ENCODE peak calls at places on chromosomes 3 and 15, in seven cellular contexts. One of them, this sample, is unnamed.
A peak's percentile ranks its signal among the peaks of the same experiment; 100 is the strongest.

GRCh38 chr3:122012821-122013220 is 9.2 kb downstream of the ILDR1 start:
- DNase-seq in uterus: no peak
- DNase-seq in IMR-90: no peak
- DNase-seq in right lobe of liver: no peak
- DNase-seq in heart left ventricle: no peak
- DNase-seq in stomach: no peak
- DNase-seq in K562: no peak
- DNase-seq in this sample: no peak

GRCh38 chr15:71142780-71143179 is 27.5 kb downstream of the THSD4 start:
- DNase-seq in K562: no peak
- DNase-seq in right lobe of liver: no peak
- DNase-seq in IMR-90: no peak
- DNase-seq in uterus: no peak
- DNase-seq in heart left ventricle: no peak
- DNase-seq in stomach: no peak
- DNase-seq in this sample: no peak

GRCh38 chr3:163953526-163953925 is 1124.8 kb downstream of the SI start:
- DNase-seq in uterus: no peak
- DNase-seq in heart left ventricle: no peak
- DNase-seq in stomach: no peak
- DNase-seq in K562: no peak
- DNase-seq in right lobe of liver: no peak
- DNase-seq in IMR-90: no peak
- DNase-seq in this sample: no peak

GRCh38 chr15:91099616-91100560 is at the start of gene SV2B:
- DNase-seq in uterus: no peak
- DNase-seq in K562: no peak
- DNase-seq in right lobe of liver: no peak
- DNase-seq in heart left ventricle: peak; percentile 40
- DNase-seq in stomach: peak; percentile 31
- DNase-seq in IMR-90: peak; percentile 42
- DNase-seq in this sample: no peak

GRCh38 chr15:31060429-31061140 is 40.9 kb downstream of the TRPM1 start:
- DNase-seq in IMR-90: no peak
- DNase-seq in stomach: peak; percentile 49
- DNase-seq in uterus: no peak
- DNase-seq in heart left ventricle: no peak
- DNase-seq in right lobe of liver: no peak
- DNase-seq in K562: no peak
- DNase-seq in this sample: no peak

GRCh38 chr3:15858547-15859506 is 61.0 kb upstream of the ANKRD28 start:
- DNase-seq in K562: peak; percentile 66
- DNase-seq in IMR-90: no peak
- DNase-seq in uterus: peak; percentile 28
- DNase-seq in stomach: peak; percentile 85
- DNase-seq in heart left ventricle: peak; percentile 35
- DNase-seq in right lobe of liver: peak; percentile 94
- DNase-seq in this sample: peak; percentile 2

GRCh38 chr3:141146979-141147470 is 84.6 kb upstream of the PXYLP1 start:
- DNase-seq in stomach: no peak
- DNase-seq in K562: no peak
- DNase-seq in heart left ventricle: no peak
- DNase-seq in IMR-90: no peak
- DNase-seq in uterus: no peak
- DNase-seq in right lobe of liver: no peak
- DNase-seq in this sample: no peak

GRCh38 chr3:33105341-33105943 is 8.4 kb upstream of the CRTAP start:
- DNase-seq in IMR-90: no peak
- DNase-seq in K562: no peak
- DNase-seq in right lobe of liver: no peak
- DNase-seq in heart left ventricle: no peak
- DNase-seq in uterus: no peak
- DNase-seq in stomach: no peak
- DNase-seq in this sample: no peak

GRCh38 chr15:26449296-26449695 is 323.6 kb downstream of the GABRB3 start:
- DNase-seq in right lobe of liver: no peak
- DNase-seq in IMR-90: no peak
- DNase-seq in uterus: no peak
- DNase-seq in K562: no peak
- DNase-seq in stomach: no peak
- DNase-seq in heart left ventricle: no peak
- DNase-seq in this sample: no peak

GRCh38 chr3:171673951-171674350 is 136.3 kb downstream of the PLD1 start:
- DNase-seq in IMR-90: no peak
- DNase-seq in stomach: no peak
- DNase-seq in right lobe of liver: no peak
- DNase-seq in heart left ventricle: no peak
- DNase-seq in K562: no peak
- DNase-seq in uterus: no peak
- DNase-seq in this sample: no peak

GRCh38 chr3:126811530-126811929 is 107.5 kb downstream of the CHCHD6 start:
- DNase-seq in IMR-90: peak; percentile 51
- DNase-seq in right lobe of liver: no peak
- DNase-seq in uterus: no peak
- DNase-seq in K562: no peak
- DNase-seq in heart left ventricle: no peak
- DNase-seq in stomach: no peak
- DNase-seq in this sample: no peak

GRCh38 chr3:184399410-184399809 is 19.6 kb downstream of the CHRD start:
- DNase-seq in K562: no peak
- DNase-seq in IMR-90: peak; percentile 96
- DNase-seq in stomach: no peak
- DNase-seq in heart left ventricle: no peak
- DNase-seq in right lobe of liver: no peak
- DNase-seq in uterus: peak; percentile 61
- DNase-seq in this sample: no peak

GRCh38 chr15:21270474-21270873 is 169.8 kb downstream of the POTEB3 start:
- DNase-seq in right lobe of liver: no peak
- DNase-seq in uterus: no peak
- DNase-seq in heart left ventricle: no peak
- DNase-seq in stomach: no peak
- DNase-seq in IMR-90: no peak
- DNase-seq in K562: no peak
- DNase-seq in this sample: no peak

GRCh38 chr3:57983734-57984518 is 24.3 kb upstream of the FLNB start:
- DNase-seq in heart left ventricle: peak; percentile 77
- DNase-seq in IMR-90: peak; percentile 95
- DNase-seq in uterus: peak; percentile 71
- DNase-seq in right lobe of liver: peak; percentile 59
- DNase-seq in K562: peak; percentile 31
- DNase-seq in stomach: peak; percentile 58
- DNase-seq in this sample: no peak

GRCh38 chr15:78987891-78988360 is 43.1 kb upstream of the CTSH start:
- DNase-seq in uterus: no peak
- DNase-seq in K562: no peak
- DNase-seq in heart left ventricle: no peak
- DNase-seq in stomach: no peak
- DNase-seq in IMR-90: no peak
- DNase-seq in right lobe of liver: no peak
- DNase-seq in this sample: no peak

GRCh38 chr3:16849240-16849639 is 35.5 kb upstream of the PLCL2 start:
- DNase-seq in K562: no peak
- DNase-seq in right lobe of liver: peak; percentile 57
- DNase-seq in IMR-90: peak; percentile 2
- DNase-seq in uterus: peak; percentile 34
- DNase-seq in heart left ventricle: peak; percentile 60
- DNase-seq in stomach: peak; percentile 65
- DNase-seq in this sample: peak; percentile 6

GRCh38 chr3:47444103-47444502 is 31.6 kb downstream of the SCAP start:
- DNase-seq in uterus: no peak
- DNase-seq in heart left ventricle: no peak
- DNase-seq in right lobe of liver: peak; percentile 18
- DNase-seq in stomach: no peak
- DNase-seq in K562: peak; percentile 4
- DNase-seq in IMR-90: peak; percentile 14
- DNase-seq in this sample: no peak

GRCh38 chr3:16600771-16601538 is 4.3 kb downstream of the DAZL start:
- DNase-seq in right lobe of liver: peak; percentile 79
- DNase-seq in IMR-90: peak; percentile 81
- DNase-seq in K562: peak; percentile 62
- DNase-seq in heart left ventricle: peak; percentile 78
- DNase-seq in uterus: peak; percentile 72
- DNase-seq in stomach: peak; percentile 89
- DNase-seq in this sample: no peak

GRCh38 chr3:113825090-113825489 is 13.5 kb upstream of the GRAMD1C start:
- DNase-seq in uterus: no peak
- DNase-seq in stomach: no peak
- DNase-seq in K562: peak; percentile 10
- DNase-seq in IMR-90: peak; percentile 9
- DNase-seq in right lobe of liver: no peak
- DNase-seq in heart left ventricle: no peak
- DNase-seq in this sample: no peak

GRCh38 chr15:66481107-66481856 is 16.3 kb downstream of the SNAPC5 start:
- DNase-seq in heart left ventricle: no peak
- DNase-seq in stomach: no peak
- DNase-seq in uterus: no peak
- DNase-seq in IMR-90: peak; percentile 38
- DNase-seq in right lobe of liver: no peak
- DNase-seq in K562: peak; percentile 82
- DNase-seq in this sample: no peak

GRCh38 chr3:129428020-129428381 is 435 bp downstream of the EFCAB12 start:
- DNase-seq in stomach: no peak
- DNase-seq in K562: no peak
- DNase-seq in right lobe of liver: no peak
- DNase-seq in IMR-90: no peak
- DNase-seq in heart left ventricle: no peak
- DNase-seq in uterus: no peak
- DNase-seq in this sample: no peak

GRCh38 chr3:105490045-105490444 is 123.3 kb downstream of the ALCAM start:
- DNase-seq in IMR-90: no peak
- DNase-seq in heart left ventricle: no peak
- DNase-seq in stomach: no peak
- DNase-seq in uterus: no peak
- DNase-seq in K562: no peak
- DNase-seq in right lobe of liver: no peak
- DNase-seq in this sample: no peak

GRCh38 chr3:113405180-113405579 is 36.1 kb downstream of the CFAP44 start:
- DNase-seq in stomach: no peak
- DNase-seq in uterus: no peak
- DNase-seq in right lobe of liver: no peak
- DNase-seq in heart left ventricle: no peak
- DNase-seq in IMR-90: peak; percentile 62
- DNase-seq in K562: no peak
- DNase-seq in this sample: no peak

DNA sequence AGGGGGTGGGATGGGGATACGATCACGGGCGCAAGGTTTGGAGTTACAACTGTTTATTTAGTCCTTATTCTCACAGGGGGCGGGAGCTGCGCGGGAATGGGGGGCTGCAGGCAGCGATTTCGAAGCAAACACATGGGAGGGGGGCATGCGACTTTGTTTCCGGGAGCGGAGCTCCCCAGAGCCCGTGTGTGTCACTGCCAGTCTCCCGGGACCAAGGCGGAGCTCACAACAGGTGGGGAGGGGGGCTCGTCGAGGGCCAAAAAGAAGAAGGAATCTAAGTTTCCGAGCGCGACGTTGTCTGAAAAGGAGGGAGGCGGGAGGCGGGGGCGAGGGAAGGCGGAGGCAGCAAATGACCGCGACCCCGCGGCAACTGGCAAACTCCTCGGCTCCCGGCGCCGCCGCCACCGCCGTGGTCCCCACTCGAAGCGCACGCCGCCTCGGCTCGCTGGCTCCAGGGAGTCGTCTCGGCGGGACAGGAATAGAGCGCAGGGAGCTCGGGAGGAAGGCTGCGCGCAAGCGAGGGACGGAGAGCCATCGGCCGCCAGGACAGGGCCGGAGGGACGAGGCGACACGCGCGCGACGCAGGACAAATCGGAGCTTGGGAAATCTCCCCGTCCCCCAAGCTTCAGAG is 1.4 kb downstream of the FOXP1 start:
- DNase-seq in uterus: peak; percentile 39
- DNase-seq in K562: peak; percentile 28
- DNase-seq in IMR-90: no peak
- DNase-seq in stomach: peak; percentile 53
- DNase-seq in right lobe of liver: peak; percentile 68
- DNase-seq in heart left ventricle: peak; percentile 59
- DNase-seq in this sample: no peak
- TF ChIP-seq POLR2A in uterus: no peak
- TF ChIP-seq POLR2A in K562: peak; percentile 47
- TF ChIP-seq POLR2A in IMR-90: no peak
- TF ChIP-seq POLR2A in stomach: no peak
- TF ChIP-seq POLR2A in right lobe of liver: no peak
- TF ChIP-seq POLR2A in heart left ventricle: no peak
- TF ChIP-seq POLR2A in this sample: peak; percentile 33

GRCh38 chr3:182971637-182972036 is 8.7 kb downstream of the DCUN1D1 start:
- DNase-seq in IMR-90: peak; percentile 40
- DNase-seq in heart left ventricle: no peak
- DNase-seq in stomach: no peak
- DNase-seq in K562: no peak
- DNase-seq in uterus: no peak
- DNase-seq in right lobe of liver: no peak
- DNase-seq in this sample: no peak
- H3K4me1 ChIP-seq in IMR-90: peaks cover 11% of the 10 kb centered on the region
- H3K4me1 ChIP-seq in heart left ventricle: no peaks in the 10 kb centered on the region
- H3K4me1 ChIP-seq in stomach: peaks cover 58% of the 10 kb centered on the region
- H3K4me1 ChIP-seq in K562: peaks cover 15% of the 10 kb centered on the region
- H3K4me1 ChIP-seq in uterus: no peaks in the 10 kb centered on the region
- H3K4me1 ChIP-seq in right lobe of liver: peaks cover 52% of the 10 kb centered on the region
- H3K4me1 ChIP-seq in this sample: peaks cover 41% of the 10 kb centered on the region

DNA sequence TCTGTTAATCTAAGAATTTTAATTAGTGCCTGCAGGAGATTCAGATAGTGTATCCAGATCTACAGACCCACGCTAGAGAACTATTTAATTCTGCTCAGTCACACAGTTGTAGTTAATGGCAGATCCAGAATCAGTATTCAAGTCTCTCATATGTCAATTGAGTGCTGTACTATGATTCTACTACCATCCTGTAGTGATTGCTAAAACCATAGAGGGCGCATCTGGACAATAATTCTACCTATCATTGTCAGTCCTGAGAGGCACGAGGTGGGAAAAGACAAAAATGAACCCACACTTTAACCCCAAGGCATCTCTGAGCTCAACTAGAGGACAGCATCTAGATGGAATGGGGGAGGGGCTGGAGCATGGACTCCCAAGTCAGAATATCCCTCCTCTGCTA is 22.7 kb downstream of the DHX36 start:
- DNase-seq in IMR-90: no peak
- DNase-seq in right lobe of liver: no peak
- DNase-seq in uterus: no peak
- DNase-seq in K562: no peak
- DNase-seq in stomach: no peak
- DNase-seq in heart left ventricle: no peak
- DNase-seq in this sample: no peak
- H3K36me3 ChIP-seq in IMR-90: peaks cover 30% of the 10 kb centered on the region
- H3K36me3 ChIP-seq in right lobe of liver: peaks cover 4% of the 10 kb centered on the region
- H3K36me3 ChIP-seq in uterus: no peaks in the 10 kb centered on the region
- H3K36me3 ChIP-seq in K562: peaks cover 90% of the 10 kb centered on the region
- H3K36me3 ChIP-seq in stomach: peaks cover 99% of the 10 kb centered on the region
- H3K36me3 ChIP-seq in heart left ventricle: peaks cover 42% of the 10 kb centered on the region
- H3K36me3 ChIP-seq in this sample: peaks cover 18% of the 10 kb centered on the region

GRCh38 chr3:99817437-99818240 is at the start of gene CMSS1:
- DNase-seq in IMR-90: peak; percentile 90
- DNase-seq in right lobe of liver: peak; percentile 96
- DNase-seq in uterus: peak; percentile 94
- DNase-seq in heart left ventricle: peak; percentile 96
- DNase-seq in K562: peak; percentile 85
- DNase-seq in stomach: peak; percentile 95
- DNase-seq in this sample: peak; percentile 52
- TF ChIP-seq POLR2A in IMR-90: peak; percentile 88
- TF ChIP-seq POLR2A in right lobe of liver: peak; percentile 54
- TF ChIP-seq POLR2A in uterus: peak; percentile 73
- TF ChIP-seq POLR2A in heart left ventricle: no peak
- TF ChIP-seq POLR2A in K562: peak; percentile 87
- TF ChIP-seq POLR2A in stomach: peak; percentile 31
- TF ChIP-seq POLR2A in this sample: peak; percentile 63